ENCODE peak calls at places on chromosomes 13 and 19, in seven cellular contexts. One of them, this sample, is unnamed.

GRCh38 chr13:114194853-114195252 is 15.8 kb downstream of the CFAP97D2 start:
- DNase-seq in HAP-1: no peak
- DNase-seq in neural progenitor cell: no peak
- DNase-seq in SJCRH30: no peak
- DNase-seq in heart left ventricle: no peak
- DNase-seq in fibroblast of the aortic adventitia: no peak
- DNase-seq in heart right ventricle: no peak
- DNase-seq in this sample: no peak

GRCh38 chr19:45641274-45642105 is 2.3 kb upstream of the EML2 start:
- DNase-seq in HAP-1: peak
- DNase-seq in neural progenitor cell: peak
- DNase-seq in heart right ventricle: peak
- DNase-seq in heart left ventricle: peak
- DNase-seq in SJCRH30: peak
- DNase-seq in fibroblast of the aortic adventitia: peak
- DNase-seq in this sample: peak

GRCh38 chr19:38351865-38352395 is 16.3 kb downstream of the CATSPERG start:
- DNase-seq in neural progenitor cell: no peak
- DNase-seq in HAP-1: no peak
- DNase-seq in fibroblast of the aortic adventitia: no peak
- DNase-seq in heart right ventricle: no peak
- DNase-seq in SJCRH30: peak
- DNase-seq in heart left ventricle: no peak
- DNase-seq in this sample: no peak

GRCh38 chr19:2589441-2589840 is 113.1 kb downstream of the GNG7 start:
- DNase-seq in HAP-1: no peak
- DNase-seq in heart left ventricle: no peak
- DNase-seq in neural progenitor cell: no peak
- DNase-seq in fibroblast of the aortic adventitia: no peak
- DNase-seq in heart right ventricle: no peak
- DNase-seq in SJCRH30: no peak
- DNase-seq in this sample: no peak

GRCh38 chr19:2227415-2228156 is 8.5 kb downstream of the PLEKHJ1 start:
- DNase-seq in neural progenitor cell: no peak
- DNase-seq in fibroblast of the aortic adventitia: no peak
- DNase-seq in HAP-1: no peak
- DNase-seq in heart right ventricle: no peak
- DNase-seq in heart left ventricle: no peak
- DNase-seq in SJCRH30: no peak
- DNase-seq in this sample: no peak

GRCh38 chr13:105144936-105145335 is 1390.5 kb downstream of the EFNB2 start:
- DNase-seq in heart right ventricle: no peak
- DNase-seq in SJCRH30: no peak
- DNase-seq in HAP-1: no peak
- DNase-seq in heart left ventricle: no peak
- DNase-seq in fibroblast of the aortic adventitia: no peak
- DNase-seq in neural progenitor cell: no peak
- DNase-seq in this sample: no peak

GRCh38 chr13:46728777-46729176 is 68.2 kb downstream of the ESD start:
- DNase-seq in fibroblast of the aortic adventitia: no peak
- DNase-seq in heart left ventricle: no peak
- DNase-seq in neural progenitor cell: peak
- DNase-seq in HAP-1: no peak
- DNase-seq in SJCRH30: no peak
- DNase-seq in heart right ventricle: no peak
- DNase-seq in this sample: no peak

GRCh38 chr13:44283598-44283997 is 90.0 kb upstream of the SERP2 start:
- DNase-seq in fibroblast of the aortic adventitia: no peak
- DNase-seq in SJCRH30: no peak
- DNase-seq in heart left ventricle: no peak
- DNase-seq in neural progenitor cell: no peak
- DNase-seq in heart right ventricle: no peak
- DNase-seq in HAP-1: no peak
- DNase-seq in this sample: no peak

GRCh38 chr19:33519416-33519815 is 2.2 kb downstream of the PEPD start:
- DNase-seq in HAP-1: no peak
- DNase-seq in heart left ventricle: no peak
- DNase-seq in SJCRH30: no peak
- DNase-seq in fibroblast of the aortic adventitia: no peak
- DNase-seq in neural progenitor cell: no peak
- DNase-seq in heart right ventricle: no peak
- DNase-seq in this sample: no peak

GRCh38 chr13:40101708-40102359 is 446.4 kb downstream of the COG6 start:
- DNase-seq in neural progenitor cell: no peak
- DNase-seq in heart left ventricle: no peak
- DNase-seq in HAP-1: no peak
- DNase-seq in fibroblast of the aortic adventitia: no peak
- DNase-seq in heart right ventricle: no peak
- DNase-seq in SJCRH30: no peak
- DNase-seq in this sample: no peak

GRCh38 chr19:2557093-2557440 is 81.1 kb downstream of the GADD45B start:
- DNase-seq in SJCRH30: no peak
- DNase-seq in heart left ventricle: no peak
- DNase-seq in heart right ventricle: no peak
- DNase-seq in HAP-1: no peak
- DNase-seq in neural progenitor cell: no peak
- DNase-seq in fibroblast of the aortic adventitia: no peak
- DNase-seq in this sample: peak

DNA sequence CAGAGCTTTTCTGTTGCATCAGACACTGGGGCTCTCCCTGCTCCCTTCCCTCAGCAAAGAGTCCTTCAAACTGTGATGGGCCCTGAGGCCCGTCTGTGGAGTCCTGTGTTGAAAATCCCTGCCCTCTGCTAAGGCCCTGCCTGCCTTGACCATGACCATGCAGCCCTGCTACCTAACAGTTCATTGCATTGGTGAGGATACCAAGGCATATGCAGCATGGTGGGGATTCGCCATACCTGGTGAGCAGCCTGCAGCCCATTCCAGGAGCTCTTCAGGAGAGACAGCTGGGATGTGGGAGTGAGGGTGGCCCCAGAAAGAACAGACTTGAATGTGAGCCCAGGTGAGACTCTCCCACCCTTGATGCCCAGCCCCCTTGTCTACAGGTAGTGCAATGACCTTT is 70.6 kb upstream of the GSX1 start:
- DNase-seq in heart right ventricle: no peak
- DNase-seq in SJCRH30: no peak
- DNase-seq in HAP-1: no peak
- DNase-seq in fibroblast of the aortic adventitia: no peak
- DNase-seq in heart left ventricle: no peak
- DNase-seq in neural progenitor cell: no peak
- DNase-seq in this sample: no peak
- H3K4me3 ChIP-seq in heart right ventricle: no peak
- H3K4me3 ChIP-seq in SJCRH30: no peak
- H3K4me3 ChIP-seq in HAP-1: no peak
- H3K4me3 ChIP-seq in fibroblast of the aortic adventitia: no peak
- H3K4me3 ChIP-seq in heart left ventricle: no peak
- H3K4me3 ChIP-seq in neural progenitor cell: no peak
- H3K4me3 ChIP-seq in this sample: no peak

DNA sequence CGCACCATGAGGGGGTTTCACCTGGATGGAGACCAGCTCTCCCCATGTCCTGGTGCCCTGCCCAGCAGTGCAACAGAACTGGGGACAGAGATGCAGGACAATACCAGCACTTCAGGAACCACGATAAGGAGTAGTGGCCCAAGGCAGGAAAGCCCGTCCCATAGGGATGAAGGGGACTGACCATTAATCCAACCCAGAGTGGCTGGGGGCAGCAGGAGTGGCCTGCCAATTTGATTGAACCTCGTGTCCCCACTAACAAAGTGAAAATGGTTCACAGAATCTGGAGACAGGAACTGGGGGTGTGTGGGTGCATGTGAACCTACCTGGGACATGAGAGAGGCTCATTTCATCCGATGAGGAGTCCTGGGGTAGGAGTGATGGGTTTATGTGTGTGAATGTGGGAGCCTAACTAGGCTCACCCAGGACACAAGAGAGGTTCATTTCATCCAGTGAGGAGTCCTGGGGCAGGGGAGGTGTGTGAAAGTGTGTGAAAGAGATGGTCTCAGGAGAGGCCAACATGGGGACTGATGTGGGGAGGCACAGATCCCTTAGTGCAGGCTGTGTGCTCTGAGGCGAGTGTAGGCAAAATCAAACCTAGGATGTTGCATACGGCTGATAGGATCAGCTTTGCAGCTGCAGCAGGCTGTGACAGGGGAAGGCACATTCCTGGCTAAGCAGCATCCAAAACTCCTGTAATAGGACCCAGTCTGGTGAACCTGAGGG is 98.2 kb downstream of the ZNF429 start:
- DNase-seq in heart left ventricle: no peak
- DNase-seq in neural progenitor cell: no peak
- DNase-seq in SJCRH30: no peak
- DNase-seq in heart right ventricle: no peak
- DNase-seq in HAP-1: no peak
- DNase-seq in fibroblast of the aortic adventitia: no peak
- DNase-seq in this sample: no peak
- H3K4me3 ChIP-seq in heart left ventricle: peak
- H3K4me3 ChIP-seq in neural progenitor cell: no peak
- H3K4me3 ChIP-seq in SJCRH30: no peak
- H3K4me3 ChIP-seq in heart right ventricle: peak
- H3K4me3 ChIP-seq in HAP-1: no peak
- H3K4me3 ChIP-seq in fibroblast of the aortic adventitia: no peak
- H3K4me3 ChIP-seq in this sample: peak

GRCh38 chr19:55080121-55080914 is 4.6 kb downstream of the EPS8L1 start:
- DNase-seq in neural progenitor cell: peak
- DNase-seq in heart right ventricle: peak
- DNase-seq in HAP-1: peak
- DNase-seq in SJCRH30: no peak
- DNase-seq in fibroblast of the aortic adventitia: peak
- DNase-seq in heart left ventricle: peak
- DNase-seq in this sample: peak

GRCh38 chr19:55083004-55083850 is 7.6 kb downstream of the EPS8L1 start:
- DNase-seq in heart left ventricle: no peak
- DNase-seq in fibroblast of the aortic adventitia: no peak
- DNase-seq in SJCRH30: no peak
- DNase-seq in heart right ventricle: no peak
- DNase-seq in HAP-1: no peak
- DNase-seq in neural progenitor cell: no peak
- DNase-seq in this sample: no peak

GRCh38 chr19:55081773-55082022 is 6.0 kb downstream of the EPS8L1 start:
- DNase-seq in neural progenitor cell: no peak
- DNase-seq in heart right ventricle: no peak
- DNase-seq in fibroblast of the aortic adventitia: no peak
- DNase-seq in HAP-1: no peak
- DNase-seq in SJCRH30: no peak
- DNase-seq in heart left ventricle: no peak
- DNase-seq in this sample: no peak

GRCh38 chr19:55080915-55081772 is 5.5 kb downstream of the EPS8L1 start:
- DNase-seq in neural progenitor cell: peak
- DNase-seq in heart right ventricle: peak
- DNase-seq in fibroblast of the aortic adventitia: peak
- DNase-seq in HAP-1: peak
- DNase-seq in SJCRH30: no peak
- DNase-seq in heart left ventricle: peak
- DNase-seq in this sample: peak

DNA sequence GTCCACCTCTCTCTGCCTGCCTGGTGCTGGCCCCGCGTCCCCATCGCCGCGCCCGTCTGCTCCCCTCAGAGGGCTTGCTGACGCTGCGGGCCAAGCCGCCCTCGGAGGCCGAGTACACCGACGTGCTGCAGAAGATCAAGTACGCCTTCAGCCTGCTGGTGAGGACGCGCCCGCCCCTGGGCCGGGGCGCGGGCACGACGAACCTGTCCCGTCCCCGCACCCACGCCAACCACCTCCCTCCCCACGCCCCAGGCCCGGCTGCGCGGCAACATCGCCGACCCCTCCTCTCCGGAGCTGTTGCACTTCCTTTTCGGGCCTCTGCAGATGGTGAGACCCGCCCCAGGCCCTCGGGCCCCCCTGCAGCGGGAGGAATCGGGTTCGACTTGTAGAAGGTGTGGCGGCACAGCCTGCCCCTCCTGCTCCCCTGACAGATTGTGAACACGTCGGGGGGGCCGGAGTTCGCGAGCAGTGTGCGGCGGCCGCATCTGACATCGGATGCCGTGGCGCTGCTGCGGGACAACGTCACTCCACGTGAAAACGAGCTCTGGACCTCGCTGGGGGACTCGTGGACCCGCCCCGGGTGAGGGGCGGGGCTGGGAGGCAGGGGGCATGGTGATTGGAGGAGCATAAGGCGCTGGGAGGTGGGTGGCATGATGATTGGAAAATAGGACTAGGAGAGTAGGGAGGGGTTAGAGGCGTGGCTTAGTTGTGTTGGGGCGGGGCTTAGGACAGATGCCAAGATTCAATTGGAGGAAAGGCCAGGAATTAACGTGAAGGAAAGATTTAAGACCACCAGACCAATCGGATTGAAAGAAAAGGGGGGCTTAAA is 6.6 kb downstream of the EPS8L1 start:
- DNase-seq in SJCRH30: no peak
- DNase-seq in fibroblast of the aortic adventitia: peak
- DNase-seq in neural progenitor cell: peak
- DNase-seq in heart right ventricle: no peak
- DNase-seq in heart left ventricle: peak
- DNase-seq in HAP-1: peak
- DNase-seq in this sample: no peak
- H3K4me3 ChIP-seq in SJCRH30: no peak
- H3K4me3 ChIP-seq in fibroblast of the aortic adventitia: no peak
- H3K4me3 ChIP-seq in neural progenitor cell: peak
- H3K4me3 ChIP-seq in heart right ventricle: peak
- H3K4me3 ChIP-seq in heart left ventricle: peak
- H3K4me3 ChIP-seq in HAP-1: peak
- H3K4me3 ChIP-seq in this sample: peak

GRCh38 chr13:79482271-79482970 is 1.5 kb downstream of the NDFIP2 start:
- DNase-seq in neural progenitor cell: no peak
- DNase-seq in HAP-1: no peak
- DNase-seq in fibroblast of the aortic adventitia: peak
- DNase-seq in heart left ventricle: no peak
- DNase-seq in heart right ventricle: no peak
- DNase-seq in SJCRH30: no peak
- DNase-seq in this sample: no peak

GRCh38 chr13:79480954-79481684 is at the start of gene NDFIP2:
- DNase-seq in SJCRH30: peak
- DNase-seq in heart left ventricle: peak
- DNase-seq in neural progenitor cell: peak
- DNase-seq in heart right ventricle: peak
- DNase-seq in fibroblast of the aortic adventitia: peak
- DNase-seq in HAP-1: peak
- DNase-seq in this sample: peak

GRCh38 chr13:79481685-79482052 is 714 bp downstream of the NDFIP2 start:
- DNase-seq in fibroblast of the aortic adventitia: no peak
- DNase-seq in HAP-1: peak
- DNase-seq in neural progenitor cell: no peak
- DNase-seq in heart left ventricle: no peak
- DNase-seq in SJCRH30: peak
- DNase-seq in heart right ventricle: no peak
- DNase-seq in this sample: no peak

GRCh38 chr13:79475569-79475968 is 5.4 kb upstream of the NDFIP2 start:
- DNase-seq in neural progenitor cell: no peak
- DNase-seq in fibroblast of the aortic adventitia: no peak
- DNase-seq in SJCRH30: no peak
- DNase-seq in heart right ventricle: no peak
- DNase-seq in heart left ventricle: no peak
- DNase-seq in HAP-1: no peak
- DNase-seq in this sample: no peak

DNA sequence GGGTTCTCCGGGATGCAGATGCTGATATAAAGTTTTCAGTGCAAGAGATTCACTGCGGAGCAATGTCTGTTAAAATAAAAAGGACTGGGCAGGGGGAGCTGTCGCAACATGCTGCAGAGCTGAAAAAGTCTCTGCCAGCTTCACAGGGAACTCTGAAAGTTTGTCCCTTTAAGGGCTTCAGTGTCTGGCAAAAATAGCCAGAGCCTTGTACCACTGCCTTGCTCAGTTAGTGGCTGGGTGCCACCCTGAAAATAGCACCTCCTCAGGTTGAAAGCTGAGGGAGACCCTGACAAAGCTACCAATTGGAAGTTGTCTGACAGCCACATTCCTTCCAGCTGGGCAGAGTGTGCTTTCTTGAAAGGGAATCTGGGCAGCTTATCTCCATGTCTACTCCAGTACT is 3.0 kb upstream of the NDFIP2 start:
- DNase-seq in heart right ventricle: peak
- DNase-seq in neural progenitor cell: peak
- DNase-seq in heart left ventricle: peak
- DNase-seq in HAP-1: no peak
- DNase-seq in SJCRH30: no peak
- DNase-seq in fibroblast of the aortic adventitia: no peak
- DNase-seq in this sample: peak
- H3K4me3 ChIP-seq in heart right ventricle: no peak
- H3K4me3 ChIP-seq in neural progenitor cell: no peak
- H3K4me3 ChIP-seq in heart left ventricle: no peak
- H3K4me3 ChIP-seq in HAP-1: no peak
- H3K4me3 ChIP-seq in SJCRH30: no peak
- H3K4me3 ChIP-seq in fibroblast of the aortic adventitia: no peak
- H3K4me3 ChIP-seq in this sample: no peak

This sample was measured in left ventricle myocardium inferior.